ENCODE peak calls at places on chromosomes 11 and 22, in eight cellular contexts. U, S, I, N, J, V, Q and Z are unnamed samples.
A peak's percentile ranks its signal among the peaks of the same experiment; 100 is the strongest.

GRCh38 chr11:128784059-128784804 is 82.9 kb downstream of the KCNJ1 start:
- DNase-seq in U (no peak), S (peak; percentile 68), I (no peak), N (no peak), J (no peak), V (no peak), Q (peak; percentile 84), Z (no peak)

GRCh38 chr22:32613773-32614172 is 139.2 kb downstream of the FBXO7 start:
- DNase-seq in U (no peak), S (no peak), I (no peak), N (no peak), J (no peak), V (no peak), Q (no peak), Z (no peak)

GRCh38 chr22:44375451-44375850 is 62.7 kb upstream of the SHISAL1 start:
- DNase-seq in U (no peak), S (no peak), I (no peak), N (no peak), J (no peak), V (no peak), Q (no peak), Z (no peak)

GRCh38 chr11:108340958-108341357 is 118.1 kb downstream of the ATM start:
- DNase-seq in U (no peak), S (no peak), I (no peak), N (no peak), J (no peak), V (no peak), Q (peak; percentile 36), Z (no peak)

GRCh38 chr22:38081941-38082828 is 1.8 kb downstream of the SLC16A8 start:
- DNase-seq in U (no peak), S (no peak), I (no peak), N (no peak), J (no peak), V (no peak), Q (no peak), Z (no peak)

GRCh38 chr11:57336111-57336666 is 497 bp upstream of the SSRP1 start:
- DNase-seq in U (no peak), S (no peak), I (no peak), N (no peak), J (no peak), V (no peak), Q (no peak), Z (no peak)

GRCh38 chr11:33172996-33173395 is 11.7 kb upstream of the CSTF3 start:
- DNase-seq in U (peak; percentile 60), S (no peak), I (no peak), N (no peak), J (no peak), V (no peak), Q (no peak), Z (no peak)

GRCh38 chr22:37507731-37508130 is 11.5 kb downstream of the CARD10 start:
- DNase-seq in U (no peak), S (no peak), I (no peak), N (no peak), J (no peak), V (no peak), Q (no peak), Z (no peak)

GRCh38 chr11:92316410-92316809 is 91.8 kb downstream of the FAT3 start:
- DNase-seq in U (no peak), S (no peak), I (no peak), N (no peak), J (no peak), V (no peak), Q (no peak), Z (no peak)

GRCh38 chr11:65883058-65883761 is 3.6 kb downstream of the CTSW start:
- DNase-seq in U (no peak), S (no peak), I (no peak), N (no peak), J (no peak), V (no peak), Q (no peak), Z (no peak)

GRCh38 chr11:74141274-74141695 is 29.5 kb downstream of the C2CD3 start:
- DNase-seq in U (peak; percentile 65), S (peak; percentile 92), I (no peak), N (no peak), J (no peak), V (no peak), Q (peak; percentile 19), Z (no peak)

GRCh38 chr22:40606306-40606705 is 30.2 kb downstream of the MRTFA start:
- DNase-seq in U (peak; percentile 36), S (no peak), I (no peak), N (no peak), J (no peak), V (no peak), Q (no peak), Z (no peak)

GRCh38 chr11:127627629-127628462 is 627.3 kb upstream of the KIRREL3 start:
- DNase-seq in U (no peak), S (peak; percentile 90), I (peak; percentile 70), N (no peak), J (no peak), V (no peak), Q (peak; percentile 84), Z (no peak)

GRCh38 chr22:43991316-43992020 is 32.6 kb upstream of the PARVB start:
- DNase-seq in U (no peak), S (no peak), I (no peak), N (no peak), J (no peak), V (no peak), Q (no peak), Z (no peak)